ENCODE peak calls at places on chromosomes 4 and X, in five cellular contexts. J is lower lobe of right lung, I is IMR-90, X is BE2C, V is Caco-2. E is an unnamed sample.

GRCh38 chrX:152915541-152916241 is 17.8 kb downstream of the ZNF185 start:
- DNase-seq in J (no peak), X (peak), V (no peak), I (peak), E (no peak)

GRCh38 chr4:94409947-94410346 is 41.8 kb upstream of the PDLIM5 start:
- DNase-seq in X (no peak), I (no peak), J (no peak), V (no peak), E (no peak)

GRCh38 chr4:6991771-6992557 is 51.2 kb upstream of the TADA2B start:
- DNase-seq in J (no peak), X (peak), I (peak), V (no peak), E (peak)

GRCh38 chr4:23922535-23923115 is 32.8 kb upstream of the PPARGC1A start:
- DNase-seq in X (no peak), J (no peak), V (no peak), I (no peak), E (no peak)

GRCh38 chr4:30769093-30769492 is 48.9 kb downstream of the PCDH7 start:
- DNase-seq in I (no peak), J (no peak), V (no peak), X (peak), E (no peak)

GRCh38 chr4:174425669-174426068 is 96.6 kb downstream of the HPGD start:
- DNase-seq in X (no peak), V (no peak), I (no peak), J (no peak), E (peak)

GRCh38 chr4:184250795-184251679 is 33.4 kb upstream of the ENPP6 start:
- DNase-seq in J (no peak), I (peak), V (no peak), X (peak), E (no peak)

GRCh38 chr4:109231331-109231730 is 71.1 kb downstream of the COL25A1 start:
- DNase-seq in I (no peak), X (no peak), J (no peak), V (no peak), E (no peak)

GRCh38 chrX:1215123-1215823 is 2.8 kb upstream of the CRLF2 start:
- DNase-seq in X (no peak), V (no peak), I (no peak), J (no peak), E (no peak)

GRCh38 chrX:11365426-11365825 is 72.2 kb downstream of the AMELX start:
- DNase-seq in J (no peak), I (no peak), X (no peak), V (no peak), E (no peak)

GRCh38 chrX:114650351-114650750 is 66.5 kb downstream of the HTR2C start:
- DNase-seq in I (no peak), V (no peak), X (no peak), J (no peak), E (no peak)

GRCh38 chrX:108036298-108036973 is 8.4 kb upstream of the VSIG1 start:
- DNase-seq in V (peak), J (no peak), I (peak), X (no peak), E (peak)

GRCh38 chr4:27248829-27249228 is 388.2 kb downstream of the STIM2 start:
- DNase-seq in I (peak), X (no peak), V (no peak), J (no peak), E (no peak)

GRCh38 chrX:642436-643210 is 12.0 kb downstream of the SHOX start:
- DNase-seq in J (no peak), X (no peak), V (no peak), I (no peak), E (no peak)

GRCh38 chrX:109974906-109975655 is 27.8 kb upstream of the TMEM164 start:
- DNase-seq in X (no peak), J (no peak), V (no peak), I (no peak), E (peak)

GRCh38 chr4:41213563-41214157 is 682 bp downstream of the APBB2 start:
- DNase-seq in I (no peak), J (no peak), X (no peak), V (no peak), E (no peak)

GRCh38 chrX:66638591-66639500 is at the start of gene EDA2R:
- DNase-seq in J (peak), I (peak), V (no peak), X (no peak), E (peak)

GRCh38 chr4:107618656-107619055 is 101.4 kb downstream of the PAPSS1 start:
- DNase-seq in I (no peak), V (no peak), X (no peak), J (no peak), E (no peak)

GRCh38 chr4:154738426-154738825 is 5.4 kb upstream of the LRAT start:
- DNase-seq in I (no peak), J (no peak), V (no peak), X (no peak), E (no peak)

GRCh38 chr4:48602222-48602621 is 112.2 kb downstream of the ZAR1 start:
- DNase-seq in J (no peak), I (peak), X (no peak), V (no peak), E (no peak)

GRCh38 chr4:121758896-121759568 is 5.9 kb downstream of the SMIM43 start:
- DNase-seq in J (no peak), X (no peak), I (peak), V (no peak), E (no peak)

GRCh38 chr4:119744580-119744979 is 116.0 kb upstream of the PDE5A start:
- DNase-seq in I (no peak), J (no peak), X (no peak), V (no peak), E (no peak)

GRCh38 chrX:101263766-101264165 is 27.4 kb downstream of the TAF7L start:
- DNase-seq in I (no peak), V (no peak), X (no peak), J (no peak), E (no peak)

GRCh38 chrX:48720580-48721240 is 24.2 kb downstream of the SUV39H1 start:
- DNase-seq in I (no peak), X (no peak), V (no peak), J (no peak), E (no peak)

GRCh38 chr4:53645108-53645507 is 53.8 kb upstream of the LNX1 start:
- DNase-seq in J (no peak), I (no peak), X (no peak), V (no peak), E (no peak)

DNA sequence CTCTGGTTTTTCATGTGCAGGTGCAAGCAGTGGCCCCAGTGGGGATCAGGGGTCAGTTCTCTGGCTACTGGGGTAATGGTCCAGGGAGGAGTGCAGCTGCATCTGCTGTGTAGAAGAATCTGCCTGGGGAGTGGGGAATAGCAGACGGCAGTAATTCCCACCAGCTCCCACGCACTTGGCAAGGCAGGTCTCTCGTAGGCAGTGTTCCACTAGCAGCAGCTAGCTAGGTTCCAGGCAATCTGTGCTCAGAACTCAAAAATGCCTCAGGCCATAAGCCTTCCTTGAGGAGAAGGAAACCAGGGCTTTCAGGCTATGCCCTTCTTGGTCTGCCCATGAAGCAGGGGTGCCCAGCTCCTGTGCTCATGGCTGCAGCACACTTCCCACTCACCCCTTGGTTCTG is 38.8 kb downstream of the DCLK2 start:
- DNase-seq in V (no peak), I (peak), J (no peak), X (peak), E (no peak)
- H3K4me3 ChIP-seq in V (no peak), I (no peak), J (no peak), X (no peak), E (no peak)

GRCh38 chrX:135463937-135464336 is 42.2 kb downstream of the SMIM10L2A start:
- DNase-seq in V (no peak), J (no peak), X (no peak), I (peak), E (no peak)
- TF ChIP-seq CTCF in V (no peak), J (no peak), X (peak), I (peak), E (peak)

DNA sequence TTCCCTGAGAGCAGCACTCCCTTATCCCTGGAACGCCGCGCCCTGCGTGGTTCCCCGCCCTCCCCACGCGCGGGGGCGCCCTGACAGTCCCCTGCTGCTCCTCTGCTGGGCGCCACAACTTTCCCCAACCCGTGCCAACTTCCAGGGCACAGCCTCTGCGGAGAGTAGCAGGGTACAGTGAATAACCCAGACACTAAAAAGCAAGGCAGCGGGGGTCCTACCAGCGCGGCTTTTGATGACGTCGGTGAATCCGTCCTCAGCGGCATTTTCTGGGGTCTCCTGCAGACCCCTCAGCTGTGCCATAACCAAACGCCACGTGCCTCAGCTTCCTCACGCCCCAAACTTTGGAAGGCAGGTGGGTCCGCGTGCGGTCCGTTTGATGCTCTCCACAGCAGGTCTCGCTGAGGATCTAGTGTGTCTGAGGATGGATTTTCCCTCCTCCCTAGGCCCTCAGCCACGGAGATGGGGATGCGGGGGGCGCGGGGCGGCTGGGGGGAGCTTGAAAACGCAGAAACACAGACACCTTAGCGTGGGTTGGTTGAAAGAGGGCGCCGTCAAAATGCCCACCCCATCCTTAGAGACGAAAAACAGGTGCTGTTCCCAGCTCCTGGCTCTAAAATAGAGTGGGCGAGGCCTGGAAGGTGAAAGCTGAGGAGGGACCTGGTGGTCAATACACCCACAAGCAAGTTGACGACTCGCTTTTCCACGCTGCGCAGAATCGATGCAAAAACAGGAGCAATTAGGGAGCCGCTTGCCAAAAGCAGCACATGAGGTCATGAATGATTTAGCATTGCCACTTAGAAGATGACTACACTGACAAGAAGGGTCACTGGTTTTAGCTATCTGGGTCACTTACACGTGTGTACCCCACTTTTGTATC is 405.6 kb downstream of the FAM47A start:
- DNase-seq in X (no peak), V (no peak), I (no peak), J (peak), E (no peak)
- H3K4me3 ChIP-seq in X (no peak), V (no peak), I (no peak), J (peak), E (peak)

DNA sequence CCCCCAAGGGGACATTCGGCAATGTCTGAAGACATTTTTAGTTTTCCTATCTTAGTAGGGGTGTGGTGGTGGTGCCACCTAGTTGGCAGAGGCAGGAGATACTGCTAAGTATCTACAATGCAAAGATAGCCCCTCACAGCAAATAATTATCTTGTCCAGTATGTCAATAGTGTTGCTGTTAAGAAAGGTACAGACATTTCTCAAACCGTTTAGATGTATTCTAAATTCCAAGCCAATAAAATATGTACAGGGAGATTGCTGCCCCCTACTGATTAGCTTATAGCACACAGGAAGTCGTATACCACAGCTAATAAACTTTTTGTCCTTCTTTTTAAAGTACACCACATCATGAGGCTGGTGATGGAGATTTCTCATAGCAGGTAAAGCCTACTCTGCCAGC is 260.5 kb downstream of the TMA16 start:
- DNase-seq in V (no peak), X (no peak), I (peak), J (no peak), E (no peak)
- TF ChIP-seq CTCF in V (no peak), X (peak), I (peak), J (peak), E (peak)

DNA sequence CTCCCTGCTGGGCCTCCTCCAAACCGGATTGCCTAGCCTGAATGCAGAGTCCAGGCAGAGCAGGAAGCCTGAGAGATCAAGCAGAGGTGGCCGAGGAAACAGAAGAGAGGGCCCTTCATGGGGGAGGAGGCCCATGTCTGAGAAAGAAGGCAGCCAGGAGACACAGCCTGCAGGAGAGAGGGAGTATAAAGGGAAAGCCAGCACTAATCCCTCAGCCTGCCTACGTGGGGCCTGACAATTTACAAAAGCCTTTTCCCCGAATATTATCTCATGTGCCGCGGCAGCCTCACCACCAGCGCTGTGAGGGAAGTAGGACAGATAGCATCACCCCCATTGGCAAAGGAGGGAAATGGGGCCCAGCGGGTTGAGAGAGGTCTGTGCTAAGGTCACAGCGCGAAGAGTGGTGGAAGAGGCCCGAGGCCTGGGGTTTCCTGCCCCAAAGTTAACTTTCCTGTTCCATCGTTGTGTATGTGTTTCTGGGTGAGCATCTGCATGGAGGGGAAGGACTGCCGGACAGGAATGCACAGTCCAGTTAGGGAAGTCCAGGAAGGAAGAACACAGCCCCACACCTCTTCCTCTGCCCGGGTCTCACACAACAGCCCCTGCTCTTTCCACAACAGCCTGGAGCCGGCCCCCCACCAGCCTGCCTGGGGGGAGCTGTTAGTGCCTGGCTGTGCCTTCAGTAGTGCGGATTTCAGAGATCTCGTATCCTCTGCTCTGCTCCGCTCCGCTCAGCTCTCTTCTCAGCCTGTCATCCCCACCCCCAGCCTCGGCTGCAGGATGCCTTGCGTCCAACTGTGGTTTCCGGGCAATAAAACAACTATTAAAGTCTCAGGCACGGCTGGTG is 50.9 kb upstream of the BCOR start:
- DNase-seq in I (no peak), X (no peak), V (no peak), J (no peak), E (no peak)
- H3K4me3 ChIP-seq in I (no peak), X (no peak), V (no peak), J (no peak), E (no peak)

GRCh38 chr4:85964298-85964697 is 395.6 kb downstream of the MAPK10 start:
- DNase-seq in J (no peak), I (no peak), X (no peak), V (no peak), E (no peak)
- TF ChIP-seq CTCF in J (no peak), I (no peak), X (no peak), V (no peak), E (peak)

DNA sequence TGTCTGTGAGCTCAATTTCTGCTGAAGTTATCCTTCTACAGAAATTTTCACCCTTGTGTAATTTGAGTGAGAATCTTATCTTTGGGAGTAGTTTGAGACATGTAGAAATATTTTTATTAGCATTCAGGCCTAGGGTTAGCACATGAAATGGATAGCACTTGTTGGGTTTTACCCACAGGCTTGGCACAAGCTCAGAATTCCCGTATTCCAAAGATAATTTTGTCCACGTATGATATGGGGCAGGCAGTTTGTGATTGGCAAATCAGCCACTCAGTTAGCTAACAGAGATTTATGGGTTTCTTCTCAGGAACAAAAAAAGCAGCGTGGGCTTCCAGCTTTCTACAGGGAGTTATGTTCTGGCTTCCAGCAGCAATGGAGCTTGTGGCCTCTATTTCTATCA is 117.9 kb upstream of the DCAF8L1 start:
- DNase-seq in V (no peak), I (no peak), J (no peak), X (no peak), E (no peak)
- H3K4me3 ChIP-seq in V (no peak), I (no peak), J (no peak), X (no peak), E (no peak)

GRCh38 chrX:45070116-45071007 is 130.3 kb downstream of the DIPK2B start:
- DNase-seq in X (peak), J (no peak), V (no peak), I (peak), E (peak)
- TF ChIP-seq CTCF in X (peak), J (peak), V (peak), I (peak), E (peak)

DNA sequence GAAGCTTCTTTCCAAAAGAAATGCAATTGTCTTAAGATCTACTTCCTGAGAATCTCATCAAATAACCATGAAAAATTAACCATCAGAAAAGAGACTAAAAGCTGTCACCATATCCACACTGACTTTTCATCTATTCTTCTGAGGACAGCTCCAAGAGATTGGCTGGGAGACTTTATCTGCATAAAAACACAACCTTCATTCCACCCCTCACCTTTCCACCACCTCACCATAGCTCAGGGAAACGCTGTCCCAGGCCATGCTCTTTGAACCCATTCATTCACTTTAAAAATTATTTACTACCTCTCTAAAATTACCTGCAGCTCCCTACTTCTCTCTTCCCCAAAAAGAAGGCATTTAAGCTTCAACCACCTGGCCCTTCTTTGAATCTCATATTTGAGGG is 2.4 kb downstream of the FAM13A start:
- DNase-seq in X (no peak), J (no peak), V (no peak), I (no peak), E (no peak)
- H3K4me3 ChIP-seq in X (peak), J (no peak), V (no peak), I (no peak), E (no peak)

E was measured in epithelial cell of proximal tubule.